ENCODE peak calls at places on chromosomes 5 and 9, in eight cellular contexts. F is activated effector memory CD4-positive, alpha-beta T cell treated with anti-CD3 and anti-CD28 coated beads, Interleukin-2, amount 50 U/mL, for 16 hours; J is ascending aorta; Y is NB4; W is foreskin fibroblast; G is stimulated activated CD4-positive, alpha-beta T cell treated with anti-CD3 and anti-CD28 coated beads, Interleukin-1b, Interleukin-23, amount 100 ng/mL, for 24 hours; N is upper lobe of right lung; Q is fibroblast of the conjunctiva. D is an unnamed sample.

GRCh38 chr9:127611796-127612790 is at the start of gene STXBP1:
- DNase-seq in F (peak; percentile 95), J (peak; percentile 89), Y (peak; percentile 82), W (peak; percentile 95), G (peak; percentile 75), N (peak; percentile 94), Q (peak; percentile 62), D (peak; percentile 94)

GRCh38 chr5:60410427-60410826 is 289.5 kb downstream of the DEPDC1B start:
- DNase-seq in F (no peak), J (no peak), Y (peak; percentile 6), W (no peak), G (no peak), N (no peak), Q (no peak), D (no peak)

GRCh38 chr9:32590898-32591297 is 17.9 kb upstream of the NDUFB6 start:
- DNase-seq in F (no peak), J (no peak), Y (no peak), W (no peak), G (no peak), N (no peak), Q (no peak), D (no peak)

GRCh38 chr5:107705390-107706014 is 34.8 kb upstream of the EFNA5 start:
- DNase-seq in F (no peak), J (no peak), Y (no peak), W (peak; percentile 81), G (no peak), N (no peak), Q (no peak), D (no peak)

GRCh38 chr9:32431940-32432555 is 47.6 kb downstream of the ACO1 start:
- DNase-seq in F (peak; percentile 73), J (peak; percentile 67), Y (peak; percentile 67), W (peak; percentile 72), G (peak; percentile 21), N (no peak), Q (no peak), D (no peak)

GRCh38 chr9:112439825-112440224 is 46.8 kb upstream of the KIAA1958 start:
- DNase-seq in F (no peak), J (no peak), Y (no peak), W (peak; percentile 8), G (no peak), N (no peak), Q (no peak), D (no peak)

GRCh38 chr5:79436821-79437220 is 77.1 kb downstream of the HOMER1 start:
- DNase-seq in F (no peak), J (no peak), Y (no peak), W (peak; percentile 33), G (no peak), N (no peak), Q (no peak), D (no peak)

GRCh38 chr5:103674321-103674720 is 111.7 kb upstream of the NUDT12 start:
- DNase-seq in F (no peak), J (no peak), Y (no peak), W (no peak), G (no peak), N (no peak), Q (no peak), D (no peak)

GRCh38 chr5:178244566-178244965 is 12.0 kb upstream of the PHYKPL start:
- DNase-seq in F (no peak), J (no peak), Y (no peak), W (peak; percentile 71), G (no peak), N (no peak), Q (no peak), D (no peak)

D was measured in mesenteric fat pad.